ENCODE peak calls at places on chromosomes 4 and X, in ten cellular contexts. L is CD4-positive, alpha-beta T cell; K is T-helper 2 cell; R is activated CD4-positive, alpha-beta T cell treated with anti-CD3 and anti-CD28 coated beads, Interleukin-2, amount 10 ng/mL, durations not matched to agents 7 days and 5 days; M is AG04450; O is endothelial cell; P is effector memory CD8-positive, alpha-beta T cell; D is EH; I is NCI-H146; U is GM12891. V is an unnamed sample.

GRCh38 chrX:17876135-17876534 is 15.0 kb upstream of the RAI2 start:
- DNase-seq in I (no peak), K (no peak), M (no peak), O (no peak), U (no peak), L (no peak), R (no peak), P (no peak), D (no peak), V (no peak)

GRCh38 chr4:177051473-177052060 is 258.1 kb upstream of the NEIL3 start:
- DNase-seq in K (no peak), R (peak; percentile 39), D (peak; percentile 18), O (peak; percentile 38), L (no peak), U (peak; percentile 5), P (peak; percentile 6), I (peak; percentile 29), M (no peak), V (peak; percentile 36)

GRCh38 chr4:16243285-16243684 is 17.0 kb upstream of the TAPT1 start:
- DNase-seq in P (no peak), L (no peak), O (no peak), I (no peak), M (no peak), R (no peak), D (no peak), K (no peak), U (no peak), V (no peak)

GRCh38 chr4:101346562-101347266 is 612 bp downstream of the PPP3CA start:
- DNase-seq in P (peak; percentile 52), L (peak; percentile 41), R (peak; percentile 59), U (peak; percentile 34), I (peak; percentile 55), M (no peak), D (peak; percentile 76), K (peak; percentile 30), O (peak; percentile 57), V (peak; percentile 84)

GRCh38 chr4:21211836-21212235 is 511.6 kb downstream of the PACRGL start:
- DNase-seq in K (no peak), R (no peak), O (no peak), L (no peak), P (no peak), U (no peak), M (no peak), D (no peak), I (no peak), V (no peak)

GRCh38 chr4:8255698-8256441 is 13.7 kb upstream of the HTRA3 start:
- DNase-seq in K (no peak), D (peak; percentile 57), L (no peak), M (no peak), P (no peak), I (no peak), O (no peak), R (no peak), U (no peak), V (peak; percentile 87)

GRCh38 chrX:10579018-10579752 is 41.2 kb downstream of the MID1 start:
- DNase-seq in O (no peak), M (peak; percentile 24), D (peak; percentile 57), P (no peak), R (no peak), K (no peak), I (no peak), L (no peak), U (no peak), V (peak; percentile 74)

GRCh38 chr4:109434793-109435080 is 1.1 kb downstream of the SEC24B start:
- DNase-seq in D (peak; percentile 36), U (no peak), M (no peak), O (no peak), R (no peak), I (no peak), K (no peak), L (no peak), P (no peak), V (peak; percentile 52)

GRCh38 chrX:150365953-150366911 is 3.1 kb downstream of the MAMLD1 start:
- DNase-seq in O (peak; percentile 46), D (peak; percentile 80), L (no peak), M (no peak), R (no peak), U (no peak), P (no peak), I (no peak), K (no peak), V (peak; percentile 66)

GRCh38 chr4:131974730-131975129 is 1174.4 kb upstream of the PCDH10 start:
- DNase-seq in M (no peak), I (no peak), P (no peak), L (no peak), R (no peak), O (no peak), U (no peak), D (no peak), K (no peak), V (peak; percentile 1)